ENCODE peak calls at places on chromosomes 2 and 18, in seven cellular contexts. One of them, this sample, is unnamed.

GRCh38 chr18:43661570-43661969 is 384.3 kb upstream of the SYT4 start:
- DNase-seq in colonic mucosa: no peak
- DNase-seq in GM10248: peak
- DNase-seq in Caco-2: peak
- DNase-seq in breast epithelium: no peak
- DNase-seq in Calu3: peak
- DNase-seq in cardiac muscle cell: peak
- DNase-seq in this sample: no peak

GRCh38 chr2:112048887-112049286 is 6.2 kb upstream of the TMEM87B start:
- DNase-seq in Calu3: peak
- DNase-seq in breast epithelium: no peak
- DNase-seq in GM10248: peak
- DNase-seq in colonic mucosa: peak
- DNase-seq in cardiac muscle cell: peak
- DNase-seq in Caco-2: no peak
- DNase-seq in this sample: no peak

GRCh38 chr18:36212301-36212977 is 25.1 kb downstream of the MOCOS start:
- DNase-seq in Calu3: no peak
- DNase-seq in breast epithelium: no peak
- DNase-seq in cardiac muscle cell: no peak
- DNase-seq in colonic mucosa: no peak
- DNase-seq in GM10248: no peak
- DNase-seq in Caco-2: no peak
- DNase-seq in this sample: no peak

GRCh38 chr18:51191139-51191717 is 6.3 kb downstream of the MEX3C start:
- DNase-seq in Caco-2: no peak
- DNase-seq in GM10248: no peak
- DNase-seq in breast epithelium: no peak
- DNase-seq in cardiac muscle cell: no peak
- DNase-seq in Calu3: no peak
- DNase-seq in colonic mucosa: no peak
- DNase-seq in this sample: no peak

GRCh38 chr2:237872178-237872887 is 12.9 kb downstream of the RAMP1 start:
- DNase-seq in breast epithelium: peak
- DNase-seq in Calu3: no peak
- DNase-seq in Caco-2: no peak
- DNase-seq in cardiac muscle cell: no peak
- DNase-seq in colonic mucosa: no peak
- DNase-seq in GM10248: no peak
- DNase-seq in this sample: no peak

GRCh38 chr2:110874565-110875383 is 142.4 kb downstream of the ACOXL start:
- DNase-seq in colonic mucosa: no peak
- DNase-seq in cardiac muscle cell: peak
- DNase-seq in GM10248: peak
- DNase-seq in breast epithelium: no peak
- DNase-seq in Caco-2: no peak
- DNase-seq in Calu3: no peak
- DNase-seq in this sample: no peak

GRCh38 chr2:159030674-159031380 is 62.4 kb downstream of the TANC1 start:
- DNase-seq in GM10248: no peak
- DNase-seq in breast epithelium: no peak
- DNase-seq in colonic mucosa: peak
- DNase-seq in cardiac muscle cell: peak
- DNase-seq in Caco-2: peak
- DNase-seq in Calu3: peak
- DNase-seq in this sample: no peak

GRCh38 chr2:234594715-234595114 is 97.8 kb upstream of the ARL4C start:
- DNase-seq in cardiac muscle cell: no peak
- DNase-seq in GM10248: no peak
- DNase-seq in colonic mucosa: no peak
- DNase-seq in Calu3: no peak
- DNase-seq in breast epithelium: no peak
- DNase-seq in Caco-2: no peak
- DNase-seq in this sample: no peak

GRCh38 chr2:106516436-106516835 is 29.3 kb downstream of the CD8B2 start:
- DNase-seq in cardiac muscle cell: no peak
- DNase-seq in Calu3: no peak
- DNase-seq in Caco-2: no peak
- DNase-seq in colonic mucosa: no peak
- DNase-seq in GM10248: no peak
- DNase-seq in breast epithelium: no peak
- DNase-seq in this sample: no peak

GRCh38 chr18:31574359-31574758 is 17.3 kb upstream of the TTR start:
- DNase-seq in breast epithelium: no peak
- DNase-seq in Calu3: no peak
- DNase-seq in Caco-2: no peak
- DNase-seq in colonic mucosa: no peak
- DNase-seq in GM10248: no peak
- DNase-seq in cardiac muscle cell: no peak
- DNase-seq in this sample: no peak

GRCh38 chr2:46825231-46825957 is 90.2 kb downstream of the MCFD2 start:
- DNase-seq in Calu3: no peak
- DNase-seq in breast epithelium: no peak
- DNase-seq in GM10248: no peak
- DNase-seq in colonic mucosa: no peak
- DNase-seq in cardiac muscle cell: no peak
- DNase-seq in Caco-2: no peak
- DNase-seq in this sample: peak

DNA sequence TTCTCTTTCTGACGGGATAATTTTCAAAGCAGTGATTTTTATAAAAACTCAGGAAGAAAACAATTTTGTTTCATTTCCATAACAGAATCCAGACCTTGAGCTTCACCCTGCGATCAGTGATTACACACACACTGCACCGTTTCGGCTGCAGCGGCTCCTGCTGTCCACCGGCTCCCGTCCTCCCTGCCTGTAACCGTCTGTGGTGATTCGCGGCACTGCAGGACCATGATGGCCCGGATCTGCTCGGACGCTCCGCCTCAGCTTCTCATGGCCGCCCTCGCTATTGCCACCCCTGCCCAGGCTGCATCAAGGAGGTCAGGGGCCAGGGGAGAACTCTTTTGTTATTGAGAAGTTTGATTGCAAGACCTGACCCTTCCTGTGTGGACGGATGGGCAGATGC is 246.1 kb downstream of the TWIST2 start:
- DNase-seq in Calu3: no peak
- DNase-seq in GM10248: no peak
- DNase-seq in breast epithelium: no peak
- DNase-seq in cardiac muscle cell: no peak
- DNase-seq in Caco-2: no peak
- DNase-seq in colonic mucosa: no peak
- DNase-seq in this sample: no peak
- TF ChIP-seq CTCF in Calu3: no peak
- TF ChIP-seq CTCF in GM10248: no peak
- TF ChIP-seq CTCF in breast epithelium: peak
- TF ChIP-seq CTCF in cardiac muscle cell: no peak
- TF ChIP-seq CTCF in Caco-2: no peak
- TF ChIP-seq CTCF in colonic mucosa: no peak
- TF ChIP-seq CTCF in this sample: no peak

GRCh38 chr2:58720033-58720769 is 479.1 kb upstream of the FANCL start:
- DNase-seq in Caco-2: no peak
- DNase-seq in cardiac muscle cell: no peak
- DNase-seq in colonic mucosa: no peak
- DNase-seq in breast epithelium: no peak
- DNase-seq in GM10248: no peak
- DNase-seq in Calu3: no peak
- DNase-seq in this sample: no peak
- TF ChIP-seq CTCF in Caco-2: no peak
- TF ChIP-seq CTCF in cardiac muscle cell: no peak
- TF ChIP-seq CTCF in colonic mucosa: no peak
- TF ChIP-seq CTCF in breast epithelium: no peak
- TF ChIP-seq CTCF in GM10248: no peak
- TF ChIP-seq CTCF in Calu3: no peak
- TF ChIP-seq CTCF in this sample: no peak

DNA sequence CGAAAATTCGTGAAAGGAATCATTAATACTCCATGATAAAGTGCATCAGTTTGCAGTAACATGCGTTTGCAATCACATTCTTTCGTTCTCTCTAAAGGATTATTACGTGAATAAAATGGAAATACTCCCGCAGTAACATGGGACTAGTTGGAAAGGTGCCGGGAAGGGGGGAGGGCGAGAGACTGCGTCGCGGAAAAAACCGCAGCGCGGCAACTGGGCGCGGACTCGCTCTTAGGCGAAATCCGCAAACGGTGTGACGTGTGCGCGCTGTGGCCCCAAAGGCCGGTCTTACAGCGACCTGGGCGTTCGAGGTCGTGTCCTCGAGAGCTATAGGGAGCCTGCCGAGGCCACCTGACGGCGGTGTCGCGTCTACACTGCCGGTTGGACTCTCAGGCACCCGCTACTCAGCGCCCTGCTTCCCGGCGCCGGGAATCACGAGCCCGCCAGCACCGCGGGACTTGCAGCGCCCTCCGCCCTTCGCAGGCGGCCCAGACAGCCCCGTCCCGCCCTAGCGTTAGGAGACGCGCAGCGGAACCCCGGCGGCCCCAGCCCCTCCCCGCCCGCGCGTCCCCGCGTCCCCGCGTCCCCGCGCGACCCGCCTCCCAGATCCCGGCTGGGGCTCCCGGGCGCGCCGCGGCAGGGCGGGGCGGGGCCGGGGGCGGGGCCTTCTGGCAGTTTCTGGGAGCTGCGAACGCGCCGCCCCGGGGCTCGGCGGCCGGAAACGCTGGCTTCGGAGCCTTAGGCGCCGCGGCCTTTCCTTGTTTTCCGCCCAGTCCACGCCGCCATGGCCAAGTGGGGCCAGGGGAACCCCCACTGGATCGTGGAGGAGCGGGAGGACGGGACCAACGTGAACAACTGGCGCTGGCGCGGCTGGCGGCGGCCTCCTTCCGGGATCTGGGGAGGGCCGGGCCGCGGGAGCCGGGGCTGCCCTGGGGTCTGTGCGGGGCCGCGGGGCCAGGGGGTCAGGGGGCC is 15.1 kb downstream of the C2orf74 start:
- DNase-seq in Caco-2: peak
- DNase-seq in cardiac muscle cell: peak
- DNase-seq in GM10248: peak
- DNase-seq in Calu3: peak
- DNase-seq in breast epithelium: peak
- DNase-seq in colonic mucosa: peak
- DNase-seq in this sample: peak
- TF ChIP-seq CTCF in Caco-2: no peak
- TF ChIP-seq CTCF in cardiac muscle cell: no peak
- TF ChIP-seq CTCF in GM10248: no peak
- TF ChIP-seq CTCF in Calu3: no peak
- TF ChIP-seq CTCF in breast epithelium: no peak
- TF ChIP-seq CTCF in colonic mucosa: no peak
- TF ChIP-seq CTCF in this sample: peak

GRCh38 chr2:167177196-167177595 is 288.9 kb downstream of the XIRP2 start:
- DNase-seq in GM10248: no peak
- DNase-seq in Caco-2: no peak
- DNase-seq in colonic mucosa: no peak
- DNase-seq in Calu3: no peak
- DNase-seq in cardiac muscle cell: no peak
- DNase-seq in breast epithelium: no peak
- DNase-seq in this sample: no peak
- TF ChIP-seq CTCF in GM10248: no peak
- TF ChIP-seq CTCF in Caco-2: no peak
- TF ChIP-seq CTCF in colonic mucosa: no peak
- TF ChIP-seq CTCF in Calu3: no peak
- TF ChIP-seq CTCF in cardiac muscle cell: no peak
- TF ChIP-seq CTCF in breast epithelium: no peak
- TF ChIP-seq CTCF in this sample: no peak

GRCh38 chr2:241950413-241950863 is 80.9 kb downstream of the RTP5 start:
- DNase-seq in Calu3: no peak
- DNase-seq in colonic mucosa: no peak
- DNase-seq in cardiac muscle cell: no peak
- DNase-seq in GM10248: no peak
- DNase-seq in Caco-2: no peak
- DNase-seq in breast epithelium: no peak
- DNase-seq in this sample: no peak
- TF ChIP-seq CTCF in Calu3: no peak
- TF ChIP-seq CTCF in colonic mucosa: no peak
- TF ChIP-seq CTCF in cardiac muscle cell: no peak
- TF ChIP-seq CTCF in GM10248: no peak
- TF ChIP-seq CTCF in Caco-2: no peak
- TF ChIP-seq CTCF in breast epithelium: no peak
- TF ChIP-seq CTCF in this sample: no peak

GRCh38 chr2:10372195-10372861 is 69.6 kb downstream of the HPCAL1 start:
- DNase-seq in colonic mucosa: no peak
- DNase-seq in Caco-2: no peak
- DNase-seq in Calu3: no peak
- DNase-seq in cardiac muscle cell: no peak
- DNase-seq in GM10248: no peak
- DNase-seq in breast epithelium: no peak
- DNase-seq in this sample: no peak

GRCh38 chr2:10373931-10374330 is 71.2 kb downstream of the HPCAL1 start:
- DNase-seq in Caco-2: no peak
- DNase-seq in GM10248: no peak
- DNase-seq in breast epithelium: no peak
- DNase-seq in Calu3: no peak
- DNase-seq in cardiac muscle cell: no peak
- DNase-seq in colonic mucosa: no peak
- DNase-seq in this sample: no peak

GRCh38 chr2:10372862-10373240 is 70.1 kb downstream of the HPCAL1 start:
- DNase-seq in cardiac muscle cell: no peak
- DNase-seq in GM10248: no peak
- DNase-seq in Calu3: no peak
- DNase-seq in breast epithelium: no peak
- DNase-seq in colonic mucosa: no peak
- DNase-seq in Caco-2: no peak
- DNase-seq in this sample: no peak

GRCh38 chr2:10375570-10376266 is 72.4 kb downstream of the ODC1 start:
- DNase-seq in cardiac muscle cell: no peak
- DNase-seq in GM10248: peak
- DNase-seq in Caco-2: no peak
- DNase-seq in colonic mucosa: no peak
- DNase-seq in Calu3: no peak
- DNase-seq in breast epithelium: no peak
- DNase-seq in this sample: no peak

GRCh38 chr2:10374362-10374943 is 71.7 kb downstream of the HPCAL1 start:
- DNase-seq in breast epithelium: no peak
- DNase-seq in colonic mucosa: no peak
- DNase-seq in cardiac muscle cell: no peak
- DNase-seq in Calu3: no peak
- DNase-seq in Caco-2: no peak
- DNase-seq in GM10248: no peak
- DNase-seq in this sample: no peak
- TF ChIP-seq CTCF in breast epithelium: no peak
- TF ChIP-seq CTCF in colonic mucosa: no peak
- TF ChIP-seq CTCF in cardiac muscle cell: no peak
- TF ChIP-seq CTCF in Calu3: no peak
- TF ChIP-seq CTCF in Caco-2: no peak
- TF ChIP-seq CTCF in GM10248: no peak
- TF ChIP-seq CTCF in this sample: no peak

DNA sequence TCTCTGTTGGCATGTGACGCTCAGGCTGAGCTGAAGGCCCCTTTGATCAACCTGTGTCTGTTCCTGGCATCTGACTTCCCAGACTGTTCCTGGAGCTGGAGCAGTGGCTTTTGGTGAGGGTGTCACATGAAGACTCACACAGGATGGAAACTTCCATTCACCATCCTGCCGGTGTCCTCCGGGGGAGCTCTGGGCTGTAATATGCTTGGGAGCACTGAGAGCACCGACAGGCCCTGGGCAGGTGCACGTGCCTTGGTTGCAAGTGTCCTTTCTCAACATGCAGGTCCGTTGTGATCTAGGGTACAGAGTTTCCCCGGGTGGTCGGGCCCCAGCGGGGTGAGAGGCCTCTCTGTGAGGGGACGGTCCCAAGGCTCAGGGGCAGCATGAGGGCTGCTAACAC is 24.8 kb upstream of the GBX2 start:
- DNase-seq in Calu3: no peak
- DNase-seq in Caco-2: no peak
- DNase-seq in colonic mucosa: no peak
- DNase-seq in GM10248: no peak
- DNase-seq in breast epithelium: no peak
- DNase-seq in cardiac muscle cell: no peak
- DNase-seq in this sample: no peak
- TF ChIP-seq CTCF in Calu3: no peak
- TF ChIP-seq CTCF in Caco-2: no peak
- TF ChIP-seq CTCF in colonic mucosa: no peak
- TF ChIP-seq CTCF in GM10248: no peak
- TF ChIP-seq CTCF in breast epithelium: no peak
- TF ChIP-seq CTCF in cardiac muscle cell: no peak
- TF ChIP-seq CTCF in this sample: no peak

GRCh38 chr2:51247252-51247651 is 215.3 kb upstream of the NRXN1 start:
- DNase-seq in breast epithelium: no peak
- DNase-seq in cardiac muscle cell: no peak
- DNase-seq in Calu3: no peak
- DNase-seq in colonic mucosa: no peak
- DNase-seq in Caco-2: no peak
- DNase-seq in GM10248: no peak
- DNase-seq in this sample: no peak
- TF ChIP-seq CTCF in breast epithelium: no peak
- TF ChIP-seq CTCF in cardiac muscle cell: no peak
- TF ChIP-seq CTCF in Calu3: no peak
- TF ChIP-seq CTCF in colonic mucosa: no peak
- TF ChIP-seq CTCF in Caco-2: no peak
- TF ChIP-seq CTCF in GM10248: no peak
- TF ChIP-seq CTCF in this sample: no peak